ENCODE peak calls at places on chromosomes 13 and 19, in nine cellular contexts. One of them, this sample, is unnamed.

GRCh38 chr13:76222511-76222910 is 586.4 kb downstream of the LMO7 start:
- DNase-seq in astrocyte of the spinal cord: peak
- DNase-seq in T-helper 1 cell: no peak
- DNase-seq in WTC11: no peak
- DNase-seq in naive B cell: no peak
- DNase-seq in nucleus accumbens: no peak
- DNase-seq in tibial artery: no peak
- DNase-seq in neural progenitor cell: no peak
- DNase-seq in pons: peak
- DNase-seq in this sample: no peak

GRCh38 chr19:45567609-45568008 is 17.0 kb downstream of the OPA3 start:
- DNase-seq in astrocyte of the spinal cord: no peak
- DNase-seq in T-helper 1 cell: no peak
- DNase-seq in WTC11: no peak
- DNase-seq in naive B cell: no peak
- DNase-seq in nucleus accumbens: no peak
- DNase-seq in tibial artery: no peak
- DNase-seq in neural progenitor cell: no peak
- DNase-seq in pons: no peak
- DNase-seq in this sample: no peak

GRCh38 chr13:85935868-85936467 is 136.7 kb upstream of the SLITRK6 start:
- DNase-seq in astrocyte of the spinal cord: no peak
- DNase-seq in T-helper 1 cell: no peak
- DNase-seq in WTC11: no peak
- DNase-seq in naive B cell: no peak
- DNase-seq in nucleus accumbens: no peak
- DNase-seq in tibial artery: no peak
- DNase-seq in neural progenitor cell: no peak
- DNase-seq in pons: no peak
- DNase-seq in this sample: no peak

GRCh38 chr19:8421484-8422461 is 8.7 kb downstream of the MARCHF2 start:
- DNase-seq in astrocyte of the spinal cord: no peak
- DNase-seq in T-helper 1 cell: no peak
- DNase-seq in WTC11: no peak
- DNase-seq in naive B cell: no peak
- DNase-seq in nucleus accumbens: no peak
- DNase-seq in tibial artery: no peak
- DNase-seq in neural progenitor cell: no peak
- DNase-seq in pons: no peak
- DNase-seq in this sample: no peak

GRCh38 chr19:16591803-16592556 is 19.8 kb upstream of the SLC35E1 start:
- DNase-seq in astrocyte of the spinal cord: no peak
- DNase-seq in T-helper 1 cell: no peak
- DNase-seq in WTC11: no peak
- DNase-seq in naive B cell: no peak
- DNase-seq in nucleus accumbens: no peak
- DNase-seq in tibial artery: no peak
- DNase-seq in neural progenitor cell: no peak
- DNase-seq in pons: no peak
- DNase-seq in this sample: no peak

GRCh38 chr19:17205237-17206140 is 9.7 kb upstream of the USE1 start:
- DNase-seq in astrocyte of the spinal cord: peak
- DNase-seq in T-helper 1 cell: peak
- DNase-seq in WTC11: peak
- DNase-seq in naive B cell: peak
- DNase-seq in nucleus accumbens: no peak
- DNase-seq in tibial artery: no peak
- DNase-seq in neural progenitor cell: peak
- DNase-seq in pons: peak
- DNase-seq in this sample: peak

GRCh38 chr13:26965976-26966375 is 205.4 kb upstream of the GPR12 start:
- DNase-seq in astrocyte of the spinal cord: peak
- DNase-seq in T-helper 1 cell: no peak
- DNase-seq in WTC11: no peak
- DNase-seq in naive B cell: no peak
- DNase-seq in nucleus accumbens: no peak
- DNase-seq in tibial artery: no peak
- DNase-seq in neural progenitor cell: no peak
- DNase-seq in pons: no peak
- DNase-seq in this sample: no peak

GRCh38 chr19:5913739-5914357 is at the start of gene CAPS:
- DNase-seq in astrocyte of the spinal cord: peak
- DNase-seq in T-helper 1 cell: no peak
- DNase-seq in WTC11: no peak
- DNase-seq in naive B cell: no peak
- DNase-seq in nucleus accumbens: peak
- DNase-seq in tibial artery: peak
- DNase-seq in neural progenitor cell: no peak
- DNase-seq in pons: peak
- DNase-seq in this sample: peak

GRCh38 chr19:48963371-48964204 is 1.5 kb upstream of the FTL start:
- DNase-seq in astrocyte of the spinal cord: peak
- DNase-seq in T-helper 1 cell: no peak
- DNase-seq in WTC11: peak
- DNase-seq in naive B cell: no peak
- DNase-seq in nucleus accumbens: peak
- DNase-seq in tibial artery: peak
- DNase-seq in neural progenitor cell: peak
- DNase-seq in pons: peak
- DNase-seq in this sample: peak

GRCh38 chr19:56393119-56394012 is at the start of gene ZNF582:
- DNase-seq in astrocyte of the spinal cord: peak
- DNase-seq in T-helper 1 cell: peak
- DNase-seq in WTC11: peak
- DNase-seq in naive B cell: peak
- DNase-seq in nucleus accumbens: peak
- DNase-seq in tibial artery: peak
- DNase-seq in neural progenitor cell: peak
- DNase-seq in pons: peak
- DNase-seq in this sample: peak

GRCh38 chr19:58543826-58544590 is at the start of gene TRIM28:
- DNase-seq in astrocyte of the spinal cord: peak
- DNase-seq in T-helper 1 cell: peak
- DNase-seq in WTC11: peak
- DNase-seq in naive B cell: peak
- DNase-seq in nucleus accumbens: no peak
- DNase-seq in tibial artery: peak
- DNase-seq in neural progenitor cell: peak
- DNase-seq in pons: peak
- DNase-seq in this sample: peak

GRCh38 chr19:16359074-16359473 is 34.4 kb downstream of the KLF2 start:
- DNase-seq in astrocyte of the spinal cord: no peak
- DNase-seq in T-helper 1 cell: no peak
- DNase-seq in WTC11: no peak
- DNase-seq in naive B cell: peak
- DNase-seq in nucleus accumbens: no peak
- DNase-seq in tibial artery: no peak
- DNase-seq in neural progenitor cell: no peak
- DNase-seq in pons: peak
- DNase-seq in this sample: no peak

GRCh38 chr13:66933994-66934393 is 296.1 kb downstream of the PCDH9 start:
- DNase-seq in astrocyte of the spinal cord: peak
- DNase-seq in T-helper 1 cell: no peak
- DNase-seq in WTC11: no peak
- DNase-seq in naive B cell: no peak
- DNase-seq in nucleus accumbens: no peak
- DNase-seq in tibial artery: no peak
- DNase-seq in neural progenitor cell: no peak
- DNase-seq in pons: no peak
- DNase-seq in this sample: peak

GRCh38 chr13:60347174-60347573 is 49.8 kb upstream of the TDRD3 start:
- DNase-seq in astrocyte of the spinal cord: no peak
- DNase-seq in T-helper 1 cell: no peak
- DNase-seq in WTC11: no peak
- DNase-seq in naive B cell: no peak
- DNase-seq in nucleus accumbens: no peak
- DNase-seq in tibial artery: no peak
- DNase-seq in neural progenitor cell: no peak
- DNase-seq in pons: no peak
- DNase-seq in this sample: no peak

GRCh38 chr19:34023381-34023780 is 148.9 kb upstream of the LSM14A start:
- DNase-seq in astrocyte of the spinal cord: no peak
- DNase-seq in T-helper 1 cell: no peak
- DNase-seq in WTC11: no peak
- DNase-seq in naive B cell: no peak
- DNase-seq in nucleus accumbens: no peak
- DNase-seq in tibial artery: no peak
- DNase-seq in neural progenitor cell: no peak
- DNase-seq in pons: no peak
- DNase-seq in this sample: no peak

GRCh38 chr19:48290341-48290922 is 20.6 kb downstream of the ZNF114 start:
- DNase-seq in astrocyte of the spinal cord: peak
- DNase-seq in T-helper 1 cell: no peak
- DNase-seq in WTC11: peak
- DNase-seq in naive B cell: no peak
- DNase-seq in nucleus accumbens: no peak
- DNase-seq in tibial artery: no peak
- DNase-seq in neural progenitor cell: peak
- DNase-seq in pons: no peak
- DNase-seq in this sample: peak

GRCh38 chr13:86000546-86000945 is 201.3 kb upstream of the SLITRK6 start:
- DNase-seq in astrocyte of the spinal cord: no peak
- DNase-seq in T-helper 1 cell: no peak
- DNase-seq in WTC11: no peak
- DNase-seq in naive B cell: no peak
- DNase-seq in nucleus accumbens: no peak
- DNase-seq in tibial artery: no peak
- DNase-seq in neural progenitor cell: no peak
- DNase-seq in pons: no peak
- DNase-seq in this sample: no peak

GRCh38 chr19:43371909-43372308 is 18.4 kb downstream of the CD177 start:
- DNase-seq in astrocyte of the spinal cord: no peak
- DNase-seq in T-helper 1 cell: no peak
- DNase-seq in WTC11: no peak
- DNase-seq in naive B cell: no peak
- DNase-seq in nucleus accumbens: no peak
- DNase-seq in tibial artery: no peak
- DNase-seq in neural progenitor cell: no peak
- DNase-seq in pons: no peak
- DNase-seq in this sample: no peak

GRCh38 chr19:13692096-13692495 is 72.2 kb upstream of the MRI1 start:
- DNase-seq in astrocyte of the spinal cord: peak
- DNase-seq in T-helper 1 cell: no peak
- DNase-seq in WTC11: no peak
- DNase-seq in naive B cell: no peak
- DNase-seq in nucleus accumbens: peak
- DNase-seq in tibial artery: no peak
- DNase-seq in neural progenitor cell: no peak
- DNase-seq in pons: peak
- DNase-seq in this sample: peak

GRCh38 chr19:47275866-47276461 is 1.3 kb downstream of the INAFM1 start:
- DNase-seq in astrocyte of the spinal cord: peak
- DNase-seq in T-helper 1 cell: no peak
- DNase-seq in WTC11: no peak
- DNase-seq in naive B cell: no peak
- DNase-seq in nucleus accumbens: no peak
- DNase-seq in tibial artery: peak
- DNase-seq in neural progenitor cell: no peak
- DNase-seq in pons: no peak
- DNase-seq in this sample: peak

GRCh38 chr19:1064661-1065605 is 2.0 kb upstream of the ARHGAP45 start:
- DNase-seq in astrocyte of the spinal cord: peak
- DNase-seq in T-helper 1 cell: peak
- DNase-seq in WTC11: peak
- DNase-seq in naive B cell: peak
- DNase-seq in nucleus accumbens: no peak
- DNase-seq in tibial artery: peak
- DNase-seq in neural progenitor cell: peak
- DNase-seq in pons: no peak
- DNase-seq in this sample: peak

GRCh38 chr13:53264751-53265150 is 236.1 kb downstream of the OLFM4 start:
- DNase-seq in astrocyte of the spinal cord: no peak
- DNase-seq in T-helper 1 cell: no peak
- DNase-seq in WTC11: no peak
- DNase-seq in naive B cell: no peak
- DNase-seq in nucleus accumbens: no peak
- DNase-seq in tibial artery: no peak
- DNase-seq in neural progenitor cell: no peak
- DNase-seq in pons: no peak
- DNase-seq in this sample: no peak

GRCh38 chr13:40644838-40645620 is 21.4 kb downstream of the FOXO1 start:
- DNase-seq in astrocyte of the spinal cord: no peak
- DNase-seq in T-helper 1 cell: no peak
- DNase-seq in WTC11: no peak
- DNase-seq in naive B cell: no peak
- DNase-seq in nucleus accumbens: no peak
- DNase-seq in tibial artery: no peak
- DNase-seq in neural progenitor cell: peak
- DNase-seq in pons: peak
- DNase-seq in this sample: peak

GRCh38 chr13:63853816-63854215 is 2438.2 kb upstream of the PCDH20 start:
- DNase-seq in astrocyte of the spinal cord: no peak
- DNase-seq in T-helper 1 cell: no peak
- DNase-seq in WTC11: no peak
- DNase-seq in naive B cell: no peak
- DNase-seq in nucleus accumbens: no peak
- DNase-seq in tibial artery: no peak
- DNase-seq in neural progenitor cell: no peak
- DNase-seq in pons: no peak
- DNase-seq in this sample: no peak

GRCh38 chr13:44052843-44053607 is 173.3 kb downstream of the LACC1 start:
- DNase-seq in astrocyte of the spinal cord: peak
- DNase-seq in T-helper 1 cell: no peak
- DNase-seq in WTC11: peak
- DNase-seq in naive B cell: no peak
- DNase-seq in nucleus accumbens: no peak
- DNase-seq in tibial artery: peak
- DNase-seq in neural progenitor cell: peak
- DNase-seq in pons: no peak
- DNase-seq in this sample: peak

GRCh38 chr19:51531349-51532315 is at the start of gene SIGLEC6:
- DNase-seq in astrocyte of the spinal cord: no peak
- DNase-seq in T-helper 1 cell: no peak
- DNase-seq in WTC11: peak
- DNase-seq in naive B cell: peak
- DNase-seq in nucleus accumbens: peak
- DNase-seq in tibial artery: peak
- DNase-seq in neural progenitor cell: no peak
- DNase-seq in pons: peak
- DNase-seq in this sample: no peak

This sample was measured in AG20443.